ENCODE peak calls at places on chromosomes 13 and 19, in five cellular contexts. S is body of pancreas, O is fibroblast of lung, I is MCF 10A, N is heart right ventricle. V is an unnamed sample.

GRCh38 chr19:35542209-35542608 is 3.2 kb upstream of the TMEM147 start:
- DNase-seq in I (no peak), N (no peak), S (no peak), O (no peak), V (no peak)

GRCh38 chr19:32464279-32464678 is 58.7 kb downstream of the DPY19L3 start:
- DNase-seq in N (no peak), O (no peak), I (peak; percentile 25), S (no peak), V (no peak)

GRCh38 chr19:50796128-50796633 is 6.0 kb downstream of the ACP4 start:
- DNase-seq in O (no peak), N (no peak), I (no peak), S (no peak), V (no peak)

GRCh38 chr19:42219812-42220750 is at the start of gene ZNF526:
- DNase-seq in S (peak; percentile 98), O (peak; percentile 95), I (peak; percentile 98), N (peak; percentile 97), V (peak; percentile 91)

GRCh38 chr13:43830481-43830873 is 43.7 kb upstream of the ENOX1 start:
- DNase-seq in N (no peak), O (peak; percentile 83), S (no peak), I (peak; percentile 78), V (no peak)

GRCh38 chr19:46776927-46777911 is 11.2 kb downstream of the SLC1A5 start:
- DNase-seq in I (peak; percentile 27), O (no peak), S (no peak), N (no peak), V (no peak)

GRCh38 chr13:23808803-23809202 is 80.4 kb downstream of the MIPEP start:
- DNase-seq in S (no peak), N (no peak), O (no peak), I (no peak), V (no peak)

GRCh38 chr13:110023729-110024645 is 237.6 kb upstream of the IRS2 start:
- DNase-seq in I (no peak), O (no peak), S (peak; percentile 56), N (peak; percentile 29), V (peak; percentile 96)

GRCh38 chr19:41866284-41866683 is 6.2 kb downstream of the RPS19 start:
- DNase-seq in N (no peak), S (no peak), O (no peak), I (no peak), V (no peak)

GRCh38 chr13:37806666-37807065 is 62.9 kb downstream of the TRPC4 start:
- DNase-seq in N (no peak), S (no peak), O (no peak), I (peak; percentile 2), V (no peak)

GRCh38 chr13:90696656-90697055 is 650.8 kb upstream of the MIR17HG start:
- DNase-seq in I (peak; percentile 41), O (peak; percentile 65), N (no peak), S (no peak), V (no peak)

GRCh38 chr13:111213964-111214726 is 99.0 kb downstream of the ARHGEF7 start:
- DNase-seq in S (no peak), I (no peak), N (no peak), O (no peak), V (no peak)

GRCh38 chr19:11551603-11552235 is 7.3 kb downstream of the ELOF1 start:
- DNase-seq in S (no peak), N (no peak), I (no peak), O (no peak), V (no peak)

GRCh38 chr13:102769679-102770078 is 3.9 kb downstream of the TEX30 start:
- DNase-seq in I (peak; percentile 35), S (no peak), N (no peak), O (no peak), V (no peak)

GRCh38 chr13:50514249-50514648 is 329.2 kb downstream of the DLEU7 start:
- DNase-seq in O (no peak), I (no peak), S (no peak), N (no peak), V (no peak)

GRCh38 chr13:44301639-44302015 is 72.0 kb upstream of the SERP2 start:
- DNase-seq in N (no peak), O (no peak), S (no peak), I (no peak), V (no peak)

GRCh38 chr19:29376855-29377354 is 148.9 kb upstream of the VSTM2B start:
- DNase-seq in I (no peak), S (no peak), N (no peak), O (no peak), V (no peak)

GRCh38 chr19:29842471-29843179 is 30.8 kb downstream of the CCNE1 start:
- DNase-seq in N (no peak), O (no peak), I (no peak), S (no peak), V (no peak)

GRCh38 chr19:35257113-35257461 is 8.3 kb downstream of the LSR start:
- DNase-seq in O (no peak), N (no peak), I (no peak), S (no peak), V (no peak)

GRCh38 chr19:40139533-40140287 is 49.0 kb upstream of the ZNF780A start:
- DNase-seq in S (peak; percentile 23), O (peak; percentile 20), N (no peak), I (peak; percentile 63), V (peak; percentile 4)

GRCh38 chr19:11268783-11269267 is 6.5 kb upstream of the DOCK6 start:
- DNase-seq in S (peak; percentile 53), I (peak; percentile 95), N (peak; percentile 93), O (peak; percentile 81), V (no peak)

GRCh38 chr13:97340399-97340798 is 93.6 kb upstream of the RAP2A start:
- DNase-seq in I (no peak), O (no peak), S (no peak), N (no peak), V (no peak)

GRCh38 chr13:110557610-110558305 is 3.8 kb downstream of the RAB20 start:
- DNase-seq in S (peak; percentile 93), I (no peak), O (no peak), N (no peak), V (no peak)

GRCh38 chr19:33499248-33499647 is 22.3 kb downstream of the PEPD start:
- DNase-seq in I (no peak), O (no peak), S (no peak), N (no peak), V (no peak)

GRCh38 chr13:52454459-52454824 is 836 bp upstream of the CKAP2 start:
- DNase-seq in N (no peak), I (peak; percentile 60), O (peak; percentile 13), S (no peak), V (no peak)

GRCh38 chr19:28633223-28634030 is 579.5 kb downstream of the UQCRFS1 start:
- DNase-seq in O (peak; percentile 49), I (no peak), S (no peak), N (no peak), V (peak; percentile 7)

GRCh38 chr19:58380037-58380735 is 644 bp downstream of the ZNF837 start:
- DNase-seq in N (no peak), I (no peak), S (no peak), O (no peak), V (no peak)

GRCh38 chr19:45238556-45238955 is 6.7 kb downstream of the EXOC3L2 start:
- DNase-seq in S (no peak), N (no peak), I (no peak), O (no peak), V (no peak)

GRCh38 chr19:46217476-46217875 is 12.1 kb upstream of the IGFL1 start:
- DNase-seq in I (no peak), O (no peak), S (no peak), N (no peak), V (no peak)

GRCh38 chr13:20414475-20415287 is 111.0 kb downstream of the CRYL1 start:
- DNase-seq in O (no peak), S (no peak), N (no peak), I (no peak), V (no peak)

GRCh38 chr19:49340069-49340864 is 5.1 kb downstream of the CD37 start:
- DNase-seq in N (peak; percentile 82), I (no peak), S (peak; percentile 93), O (no peak), V (peak; percentile 31)

GRCh38 chr13:111572956-111573355 is 252.5 kb downstream of the TEX29 start:
- DNase-seq in I (no peak), N (no peak), O (no peak), S (peak; percentile 78), V (no peak)

GRCh38 chr13:98866882-98867281 is 111.0 kb downstream of the DOCK9 start:
- DNase-seq in S (no peak), I (no peak), N (no peak), O (no peak), V (no peak)
- TF ChIP-seq CTCF in S (no peak), I (no peak), N (no peak), O (no peak), V (peak; percentile 21)

DNA sequence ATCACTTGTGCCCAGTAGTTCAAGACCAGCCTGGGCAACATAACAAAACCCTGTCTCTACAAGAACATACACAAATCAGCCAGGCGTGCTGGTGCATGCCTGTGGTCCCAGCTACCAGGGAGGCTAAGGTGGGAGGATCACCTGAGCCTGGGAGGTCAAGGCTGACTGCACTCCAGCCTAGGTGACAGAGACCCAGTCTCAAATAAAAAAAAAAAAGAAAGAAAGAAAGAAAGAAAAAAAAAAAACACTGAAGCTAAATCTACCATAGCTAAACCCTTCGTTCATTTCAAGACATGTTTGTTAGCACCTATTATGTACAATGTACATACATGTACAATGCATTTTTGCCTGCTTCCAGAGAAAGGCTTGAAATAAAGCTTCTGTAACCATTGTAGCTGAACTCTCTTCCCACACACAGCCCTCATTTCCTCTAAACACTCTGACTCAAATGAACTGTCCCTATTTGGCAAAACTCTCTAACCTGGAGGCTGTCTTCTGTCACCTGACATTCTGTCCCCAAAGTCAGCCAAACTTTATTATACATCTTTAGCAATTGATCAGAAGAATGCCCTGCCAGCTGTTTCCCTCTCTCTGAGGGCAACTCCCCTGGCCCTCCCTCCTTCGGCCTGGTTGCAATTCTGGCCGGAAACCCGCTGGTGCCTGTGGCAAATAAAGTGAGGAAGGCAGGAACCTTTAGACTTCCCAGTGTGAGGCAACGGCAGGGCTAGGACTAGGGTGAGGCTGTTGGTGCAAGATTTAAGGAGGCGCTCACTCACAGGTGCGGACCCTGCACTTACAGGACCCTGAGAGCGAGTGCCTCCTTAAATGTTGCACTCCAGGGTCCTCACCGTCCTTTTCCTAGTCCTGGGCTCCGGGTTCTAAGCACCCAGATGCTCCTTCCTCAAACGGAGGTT is 1.8 kb downstream of the ETHE1 start:
- DNase-seq in I (peak; percentile 94), S (peak; percentile 71), O (peak; percentile 41), N (peak; percentile 25), V (no peak)
- TF ChIP-seq CTCF in I (no peak), S (no peak), O (no peak), N (no peak), V (no peak)

DNA sequence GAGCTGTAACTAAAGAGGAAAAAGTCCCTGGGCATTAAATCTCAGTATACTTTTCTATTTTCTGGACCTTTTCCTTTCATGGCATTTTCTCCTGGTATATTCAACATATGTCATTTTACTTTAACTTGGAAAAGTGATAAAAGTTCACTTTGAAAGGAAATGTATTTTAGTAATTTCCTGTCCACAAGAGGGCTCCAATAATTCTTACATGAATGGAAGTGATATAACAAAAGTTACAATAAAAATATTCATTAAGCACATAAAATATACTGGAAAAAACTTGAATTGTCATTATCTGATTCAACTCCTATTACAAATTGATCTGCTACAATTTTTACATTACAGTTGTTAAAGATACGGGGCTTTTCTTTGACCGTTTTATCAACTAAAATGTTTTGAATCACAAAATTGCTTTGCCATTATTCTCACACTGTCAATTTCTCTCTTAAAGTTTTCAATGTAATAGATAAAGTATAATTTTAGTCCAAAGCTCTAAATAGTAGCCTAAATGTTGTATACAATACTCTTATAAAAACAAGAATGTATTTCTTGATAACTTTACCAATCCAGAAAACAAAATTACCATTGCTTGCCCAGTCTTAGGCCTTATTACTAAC is 4.9 kb downstream of the UBL3 start:
- DNase-seq in I (peak; percentile 33), O (peak; percentile 27), S (no peak), N (no peak), V (no peak)
- TF ChIP-seq CTCF in I (peak; percentile 42), O (peak; percentile 27), S (peak; percentile 38), N (peak; percentile 21), V (peak; percentile 25)

GRCh38 chr19:10219678-10220077 is 11.5 kb downstream of the S1PR2 start:
- DNase-seq in N (no peak), O (peak; percentile 44), I (peak; percentile 51), S (no peak), V (no peak)
- TF ChIP-seq CTCF in N (no peak), O (peak; percentile 56), I (no peak), S (peak; percentile 20), V (peak; percentile 52)